ENCODE peak calls at places on chromosomes 1 and 21, in nine cellular contexts. One of them, this sample, is unnamed.

GRCh38 chr1:237851209-237851845 is 39.4 kb downstream of the ZP4 start:
- DNase-seq in T1000: peak; percentile 18
- DNase-seq in psoas muscle: no peak
- DNase-seq in amniotic stem cell: peak; percentile 17
- DNase-seq in left lung: no peak
- DNase-seq in stimulated activated naive CD8-positive, alpha-beta T cell treated with anti-CD3 and anti-CD28 coated beads, Interleukin-15, Interleukin-2, amounts not matched to agents 100 U/mL and 50 U/mL, for 24 hours: peak; percentile 35
- DNase-seq in KBM-7: peak; percentile 30
- DNase-seq in foreskin fibroblast: no peak
- DNase-seq in stimulated activated naive CD4-positive, alpha-beta T cell: no peak
- DNase-seq in this sample: no peak

GRCh38 chr1:187383366-187383765 is 554.6 kb downstream of the PLA2G4A start:
- DNase-seq in T1000: no peak
- DNase-seq in psoas muscle: no peak
- DNase-seq in amniotic stem cell: no peak
- DNase-seq in left lung: no peak
- DNase-seq in stimulated activated naive CD8-positive, alpha-beta T cell treated with anti-CD3 and anti-CD28 coated beads, Interleukin-15, Interleukin-2, amounts not matched to agents 100 U/mL and 50 U/mL, for 24 hours: no peak
- DNase-seq in KBM-7: no peak
- DNase-seq in foreskin fibroblast: no peak
- DNase-seq in stimulated activated naive CD4-positive, alpha-beta T cell: no peak
- DNase-seq in this sample: peak; percentile 14

GRCh38 chr1:26286064-26286416 is 6.2 kb downstream of the SH3BGRL3 start:
- DNase-seq in T1000: no peak
- DNase-seq in psoas muscle: no peak
- DNase-seq in amniotic stem cell: no peak
- DNase-seq in left lung: no peak
- DNase-seq in stimulated activated naive CD8-positive, alpha-beta T cell treated with anti-CD3 and anti-CD28 coated beads, Interleukin-15, Interleukin-2, amounts not matched to agents 100 U/mL and 50 U/mL, for 24 hours: no peak
- DNase-seq in KBM-7: no peak
- DNase-seq in foreskin fibroblast: no peak
- DNase-seq in stimulated activated naive CD4-positive, alpha-beta T cell: no peak
- DNase-seq in this sample: no peak

GRCh38 chr1:206787956-206788355 is 15.7 kb upstream of the IL10 start:
- DNase-seq in T1000: no peak
- DNase-seq in psoas muscle: no peak
- DNase-seq in amniotic stem cell: no peak
- DNase-seq in left lung: no peak
- DNase-seq in stimulated activated naive CD8-positive, alpha-beta T cell treated with anti-CD3 and anti-CD28 coated beads, Interleukin-15, Interleukin-2, amounts not matched to agents 100 U/mL and 50 U/mL, for 24 hours: no peak
- DNase-seq in KBM-7: no peak
- DNase-seq in foreskin fibroblast: no peak
- DNase-seq in stimulated activated naive CD4-positive, alpha-beta T cell: no peak
- DNase-seq in this sample: no peak

GRCh38 chr1:204410764-204411450 is 710 bp downstream of the PPP1R15B start:
- DNase-seq in T1000: no peak
- DNase-seq in psoas muscle: peak; percentile 81
- DNase-seq in amniotic stem cell: no peak
- DNase-seq in left lung: no peak
- DNase-seq in stimulated activated naive CD8-positive, alpha-beta T cell treated with anti-CD3 and anti-CD28 coated beads, Interleukin-15, Interleukin-2, amounts not matched to agents 100 U/mL and 50 U/mL, for 24 hours: peak; percentile 51
- DNase-seq in KBM-7: peak; percentile 34
- DNase-seq in foreskin fibroblast: peak; percentile 70
- DNase-seq in stimulated activated naive CD4-positive, alpha-beta T cell: peak; percentile 32
- DNase-seq in this sample: peak; percentile 56

GRCh38 chr21:42652527-42653491 is 612 bp upstream of the PDE9A start:
- DNase-seq in T1000: no peak
- DNase-seq in psoas muscle: peak; percentile 80
- DNase-seq in amniotic stem cell: no peak
- DNase-seq in left lung: peak; percentile 78
- DNase-seq in stimulated activated naive CD8-positive, alpha-beta T cell treated with anti-CD3 and anti-CD28 coated beads, Interleukin-15, Interleukin-2, amounts not matched to agents 100 U/mL and 50 U/mL, for 24 hours: no peak
- DNase-seq in KBM-7: no peak
- DNase-seq in foreskin fibroblast: peak; percentile 73
- DNase-seq in stimulated activated naive CD4-positive, alpha-beta T cell: peak; percentile 35
- DNase-seq in this sample: no peak

GRCh38 chr1:94553323-94553730 is 11.8 kb upstream of the F3 start:
- DNase-seq in T1000: no peak
- DNase-seq in psoas muscle: no peak
- DNase-seq in amniotic stem cell: no peak
- DNase-seq in left lung: no peak
- DNase-seq in stimulated activated naive CD8-positive, alpha-beta T cell treated with anti-CD3 and anti-CD28 coated beads, Interleukin-15, Interleukin-2, amounts not matched to agents 100 U/mL and 50 U/mL, for 24 hours: no peak
- DNase-seq in KBM-7: no peak
- DNase-seq in foreskin fibroblast: peak; percentile 52
- DNase-seq in stimulated activated naive CD4-positive, alpha-beta T cell: no peak
- DNase-seq in this sample: peak; percentile 19

GRCh38 chr21:40166291-40166843 is 299.1 kb downstream of the PCP4 start:
- DNase-seq in T1000: no peak
- DNase-seq in psoas muscle: no peak
- DNase-seq in amniotic stem cell: no peak
- DNase-seq in left lung: no peak
- DNase-seq in stimulated activated naive CD8-positive, alpha-beta T cell treated with anti-CD3 and anti-CD28 coated beads, Interleukin-15, Interleukin-2, amounts not matched to agents 100 U/mL and 50 U/mL, for 24 hours: no peak
- DNase-seq in KBM-7: no peak
- DNase-seq in foreskin fibroblast: no peak
- DNase-seq in stimulated activated naive CD4-positive, alpha-beta T cell: no peak
- DNase-seq in this sample: no peak

This sample was measured in HCEC 1CT.